ENCODE peak calls at places on chromosome 9, in nine cellular contexts. S, M, L, W, B, N, R, C and Z are unnamed samples.

GRCh38 chr9:111959468-111959941 is 62.9 kb downstream of the UGCG start:
- DNase-seq in R (no peak), L (no peak), B (no peak), W (peak; percentile 99), M (peak; percentile 92), S (peak; percentile 99), N (peak; percentile 68), C (no peak), Z (peak; percentile 97)

GRCh38 chr9:71793386-71794105 is 25.2 kb upstream of the CEMIP2 start:
- DNase-seq in W (no peak), C (no peak), B (no peak), R (no peak), N (no peak), L (no peak), S (peak; percentile 30), M (peak; percentile 33), Z (no peak)

GRCh38 chr9:33465596-33466564 is 7.8 kb downstream of the NOL6 start:
- DNase-seq in M (no peak), R (no peak), C (no peak), N (peak; percentile 52), B (no peak), W (no peak), L (no peak), S (no peak), Z (no peak)

GRCh38 chr9:94014066-94014654 is 59.0 kb upstream of the BARX1 start:
- DNase-seq in W (peak; percentile 63), M (peak; percentile 62), R (no peak), L (peak; percentile 41), C (no peak), N (no peak), B (no peak), S (peak; percentile 76), Z (peak; percentile 62)

GRCh38 chr9:93590609-93591234 is 14.3 kb downstream of the PHF2 start:
- DNase-seq in N (no peak), L (no peak), R (peak; percentile 27), W (no peak), M (no peak), B (peak; percentile 50), S (no peak), C (no peak), Z (no peak)

GRCh38 chr9:114098660-114099522 is at the start of gene KIF12:
- DNase-seq in W (no peak), B (no peak), R (peak; percentile 64), L (no peak), N (peak; percentile 87), C (no peak), S (no peak), M (peak; percentile 21), Z (no peak)

GRCh38 chr9:5013379-5013778 is 28.3 kb downstream of the JAK2 start:
- DNase-seq in L (no peak), B (no peak), N (no peak), C (no peak), S (no peak), R (no peak), W (peak; percentile 27), M (no peak), Z (no peak)

GRCh38 chr9:3498691-3499090 is 27.1 kb downstream of the RFX3 start:
- DNase-seq in N (no peak), L (no peak), B (no peak), M (no peak), R (no peak), S (peak; percentile 77), C (no peak), W (peak; percentile 24), Z (no peak)

GRCh38 chr9:71748280-71748743 is 20.0 kb downstream of the CEMIP2 start:
- DNase-seq in S (peak; percentile 90), N (no peak), C (no peak), R (no peak), B (no peak), W (peak; percentile 84), L (no peak), M (peak; percentile 60), Z (no peak)

GRCh38 chr9:16221822-16222547 is 648.5 kb downstream of the BNC2 start:
- DNase-seq in C (no peak), B (no peak), L (peak; percentile 17), R (no peak), M (peak; percentile 80), W (peak; percentile 91), N (no peak), S (no peak), Z (no peak)

GRCh38 chr9:37324691-37325490 is 97.6 kb upstream of the GRHPR start:
- DNase-seq in W (no peak), C (no peak), N (no peak), L (no peak), B (no peak), M (no peak), R (no peak), S (no peak), Z (no peak)

GRCh38 chr9:127204771-127205470 is 59.7 kb upstream of the GARNL3 start:
- DNase-seq in C (no peak), N (no peak), B (no peak), W (peak; percentile 45), S (peak; percentile 44), L (no peak), M (peak; percentile 76), R (no peak), Z (peak; percentile 69)
- TF ChIP-seq CTCF in C (peak; percentile 40), N (no peak), B (no peak), W (peak; percentile 28), S (peak; percentile 10), L (no peak), M (peak; percentile 34), R (no peak), Z (no peak)

GRCh38 chr9:89044881-89045280 is 53.6 kb downstream of the S1PR3 start:
- DNase-seq in N (no peak), S (no peak), R (no peak), C (no peak), M (no peak), B (no peak), L (no peak), W (no peak), Z (no peak)

GRCh38 chr9:89047667-89048066 is 56.4 kb downstream of the S1PR3 start:
- DNase-seq in M (no peak), N (no peak), W (no peak), B (no peak), R (no peak), C (no peak), S (no peak), L (no peak), Z (no peak)

GRCh38 chr9:89042984-89043383 is 51.7 kb downstream of the S1PR3 start:
- DNase-seq in B (no peak), C (no peak), S (no peak), N (no peak), W (no peak), R (no peak), M (no peak), L (no peak), Z (no peak)

GRCh38 chr9:89051421-89051820 is 60.2 kb downstream of the S1PR3 start:
- DNase-seq in W (no peak), M (no peak), L (no peak), R (no peak), S (no peak), C (no peak), N (no peak), B (no peak), Z (no peak)

GRCh38 chr9:89046832-89047231 is 55.6 kb downstream of the S1PR3 start:
- DNase-seq in R (no peak), S (peak; percentile 66), L (no peak), W (peak; percentile 87), N (no peak), M (peak; percentile 72), C (no peak), B (no peak), Z (no peak)
- TF ChIP-seq CTCF in R (no peak), S (no peak), L (no peak), W (no peak), N (no peak), M (no peak), C (no peak), B (no peak), Z (no peak)

GRCh38 chr9:86043586-86043985 is 55.8 kb downstream of the GOLM1 start:
- DNase-seq in M (no peak), S (no peak), N (no peak), B (peak; percentile 28), W (no peak), C (no peak), R (no peak), L (no peak), Z (no peak)

GRCh38 chr9:86046080-86046636 is 53.2 kb downstream of the GOLM1 start:
- DNase-seq in W (no peak), M (no peak), C (no peak), N (peak; percentile 54), R (no peak), L (no peak), B (peak; percentile 29), S (no peak), Z (no peak)

GRCh38 chr9:86042226-86042625 is 57.1 kb downstream of the GOLM1 start:
- DNase-seq in M (peak; percentile 11), S (no peak), B (no peak), R (no peak), L (no peak), C (no peak), W (no peak), N (no peak), Z (no peak)

GRCh38 chr9:86045654-86046053 is 53.7 kb downstream of the GOLM1 start:
- DNase-seq in C (no peak), L (no peak), B (no peak), M (no peak), N (no peak), S (no peak), W (no peak), R (no peak), Z (no peak)

GRCh38 chr9:86043999-86044398 is 55.4 kb downstream of the GOLM1 start:
- DNase-seq in C (no peak), N (no peak), R (no peak), B (peak; percentile 14), W (no peak), S (no peak), M (no peak), L (no peak), Z (no peak)
- TF ChIP-seq CTCF in C (no peak), N (no peak), R (no peak), B (no peak), W (peak; percentile 13), S (no peak), M (no peak), L (no peak), Z (no peak)

DNA sequence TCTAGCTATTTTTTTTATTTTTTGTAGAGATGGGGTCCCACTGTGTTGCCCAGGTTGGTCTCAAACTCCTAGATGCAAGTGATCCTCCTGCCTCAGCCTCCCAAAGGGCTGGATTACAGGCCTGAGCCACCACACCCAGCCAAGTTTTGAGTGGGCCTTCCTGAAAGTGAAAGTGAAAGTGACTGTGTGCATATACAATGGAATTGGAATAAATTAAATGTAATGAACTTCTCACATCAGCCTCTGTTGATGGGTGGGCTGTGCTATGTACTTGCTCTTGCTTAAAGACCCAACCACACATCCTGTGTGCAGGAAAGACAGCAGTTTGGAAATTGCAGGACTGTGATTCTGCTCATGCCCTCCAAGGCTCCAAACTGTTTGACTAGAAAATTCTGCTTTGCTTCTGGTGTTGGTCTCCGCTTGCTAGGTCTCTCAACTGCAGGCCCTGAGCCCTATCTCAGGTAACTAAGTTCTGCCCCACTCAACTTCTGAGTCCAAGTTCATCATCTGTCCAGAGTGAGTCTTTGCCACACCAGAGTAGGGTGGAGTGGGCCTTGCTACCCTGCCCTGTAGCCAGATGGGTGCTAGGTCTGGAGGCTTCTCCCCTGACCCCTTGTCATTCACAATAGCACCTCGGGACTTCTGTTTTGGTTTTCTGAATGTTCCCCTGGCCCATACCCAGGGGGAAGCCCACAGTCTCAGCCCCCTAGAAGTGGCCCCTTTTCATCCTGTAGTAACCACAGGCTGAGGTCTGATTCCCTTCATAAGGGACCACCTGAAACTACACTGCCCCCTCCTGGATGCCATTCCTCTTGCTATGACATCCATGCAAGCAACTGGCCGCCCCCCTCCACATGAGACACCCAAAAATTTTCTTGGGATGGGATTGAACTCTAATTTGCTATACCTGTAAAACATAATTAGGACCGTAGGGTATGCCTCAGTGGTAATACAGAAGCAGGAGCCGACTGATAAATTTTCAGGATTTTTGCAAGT is 36.5 kb upstream of the RAD23B start:
- DNase-seq in W (peak; percentile 32), L (no peak), C (no peak), B (no peak), M (peak; percentile 23), R (no peak), S (no peak), N (no peak), Z (no peak)
- TF ChIP-seq CTCF in W (peak; percentile 11), L (no peak), C (no peak), B (no peak), M (no peak), R (no peak), S (no peak), N (peak; percentile 5), Z (no peak)